ENCODE peak calls at places on chromosomes 12 and 14, in six cellular contexts. C is NCI-H526; F is T-cell; U is CD4-positive, alpha-beta T cell; N is stimulated activated CD8-positive, alpha-beta memory T cell treated with anti-CD3 and anti-CD28 coated beads, Interleukin-2, amount 100 ng/mL, for 1 hour; R is amygdala. Z is an unnamed sample.
A peak's percentile ranks its signal among the peaks of the same experiment; 100 is the strongest.

GRCh38 chr12:116324684-116325664 is 47.5 kb upstream of the MED13L start:
- DNase-seq in F (no peak), C (no peak), U (no peak), R (no peak), N (no peak), Z (no peak)

GRCh38 chr14:106691601-106692291 is 1165.4 kb downstream of the TMEM121 start:
- DNase-seq in N (no peak), R (no peak), F (peak; percentile 25), U (peak; percentile 48), C (peak; percentile 27), Z (no peak)

GRCh38 chr14:74257988-74258704 is 18.9 kb downstream of the VSX2 start:
- DNase-seq in F (no peak), N (no peak), U (no peak), C (peak; percentile 14), R (no peak), Z (peak; percentile 26)

GRCh38 chr14:51653096-51653814 is 1.5 kb downstream of the FRMD6 start:
- DNase-seq in N (no peak), R (no peak), C (peak; percentile 15), F (no peak), U (no peak), Z (peak; percentile 40)

GRCh38 chr12:79624378-79624777 is 66.4 kb downstream of the PAWR start:
- DNase-seq in C (no peak), R (no peak), N (no peak), U (no peak), F (no peak), Z (no peak)

GRCh38 chr12:46067062-46067461 is 76.7 kb upstream of the SCAF11 start:
- DNase-seq in N (no peak), F (no peak), U (no peak), R (no peak), C (no peak), Z (no peak)

GRCh38 chr12:13581031-13581430 is 384.5 kb downstream of the EMP1 start:
- DNase-seq in N (no peak), U (no peak), F (no peak), C (no peak), R (no peak), Z (no peak)

GRCh38 chr12:84637926-84638325 is 274.7 kb downstream of the SLC6A15 start:
- DNase-seq in N (no peak), F (no peak), U (no peak), C (no peak), R (no peak), Z (no peak)

GRCh38 chr14:95240859-95241813 is 78.6 kb downstream of the CLMN start:
- DNase-seq in R (no peak), N (no peak), F (no peak), U (no peak), C (peak; percentile 59), Z (no peak)

GRCh38 chr14:71403673-71404072 is 496.4 kb downstream of the PCNX1 start:
- DNase-seq in N (no peak), R (no peak), U (no peak), C (peak; percentile 12), F (no peak), Z (peak; percentile 44)

GRCh38 chr12:18946106-18946505 is 183.4 kb upstream of the PLEKHA5 start:
- DNase-seq in U (no peak), C (no peak), R (no peak), F (no peak), N (no peak), Z (no peak)

GRCh38 chr12:62919827-62920226 is 15.1 kb downstream of the PPM1H start:
- DNase-seq in U (no peak), N (no peak), C (no peak), R (no peak), F (no peak), Z (no peak)

GRCh38 chr14:68208218-68208617 is 388.6 kb downstream of the RAD51B start:
- DNase-seq in U (no peak), F (no peak), C (no peak), N (no peak), R (no peak), Z (no peak)

GRCh38 chr12:120669055-120669828 is 17.7 kb upstream of the MLEC start:
- DNase-seq in C (no peak), F (no peak), U (no peak), R (no peak), N (no peak), Z (peak; percentile 43)

GRCh38 chr12:41527529-41528116 is 339.5 kb downstream of the PDZRN4 start:
- DNase-seq in U (no peak), R (no peak), N (no peak), C (no peak), F (no peak), Z (no peak)

GRCh38 chr12:120631097-120631496 is 9.3 kb upstream of the CABP1 start:
- DNase-seq in F (no peak), C (no peak), R (no peak), U (no peak), N (no peak), Z (no peak)

GRCh38 chr14:104524726-104525125 is 54.8 kb upstream of the C14orf180 start:
- DNase-seq in C (no peak), F (no peak), N (no peak), U (no peak), R (no peak), Z (no peak)

GRCh38 chr14:67240168-67240932 is 885 bp upstream of the PALS1 start:
- DNase-seq in R (no peak), U (no peak), N (no peak), F (no peak), C (peak; percentile 54), Z (peak; percentile 30)

GRCh38 chr14:100025111-100025510 is 40.1 kb upstream of the EVL start:
- DNase-seq in F (no peak), C (no peak), N (no peak), U (no peak), R (no peak), Z (peak; percentile 89)

GRCh38 chr12:93061414-93062099 is 132.5 kb upstream of the EEA1 start:
- DNase-seq in N (no peak), R (peak; percentile 32), C (no peak), F (no peak), U (no peak), Z (no peak)

GRCh38 chr14:99185436-99186068 is 86.4 kb downstream of the BCL11B start:
- DNase-seq in R (no peak), F (no peak), U (no peak), C (no peak), N (no peak), Z (no peak)

GRCh38 chr14:68542346-68542745 is 250.5 kb downstream of the ZFP36L1 start:
- DNase-seq in R (no peak), U (no peak), F (no peak), C (no peak), N (no peak), Z (no peak)

GRCh38 chr14:35341454-35342159 is 49.4 kb downstream of the PSMA6 start:
- DNase-seq in C (peak; percentile 52), U (no peak), F (no peak), N (no peak), R (peak; percentile 93), Z (peak; percentile 75)

GRCh38 chr14:102008891-102009290 is 44.5 kb downstream of the DYNC1H1 start:
- DNase-seq in N (no peak), U (no peak), C (no peak), F (no peak), R (no peak), Z (no peak)

GRCh38 chr12:16189849-16190248 is 87.6 kb downstream of the SLC15A5 start:
- DNase-seq in U (no peak), R (no peak), F (no peak), C (peak; percentile 62), N (no peak), Z (peak; percentile 42)

GRCh38 chr12:31597066-31597465 is 6.1 kb upstream of the DENND5B start:
- DNase-seq in N (no peak), C (no peak), F (no peak), U (no peak), R (no peak), Z (no peak)

GRCh38 chr14:59739794-59740193 is 130.8 kb downstream of the RTN1 start:
- DNase-seq in F (no peak), N (no peak), U (no peak), R (no peak), C (no peak), Z (no peak)

GRCh38 chr12:124445121-124445718 is 122.2 kb downstream of the NCOR2 start:
- DNase-seq in C (peak; percentile 59), N (no peak), U (no peak), F (no peak), R (no peak), Z (peak; percentile 94)

GRCh38 chr14:36555998-36556743 is 26.2 kb downstream of the NKX2-8 start:
- DNase-seq in U (no peak), R (no peak), N (no peak), F (no peak), C (peak; percentile 33), Z (no peak)

GRCh38 chr12:26453246-26453645 is 257.9 kb downstream of the SSPN start:
- DNase-seq in U (no peak), F (no peak), N (no peak), C (no peak), R (no peak), Z (no peak)

GRCh38 chr14:69059658-69060648 is 80.9 kb upstream of the ACTN1 start:
- DNase-seq in C (no peak), N (no peak), U (no peak), R (no peak), F (no peak), Z (no peak)

GRCh38 chr12:96368233-96368632 is 32.0 kb downstream of the CDK17 start:
- DNase-seq in N (no peak), C (no peak), R (no peak), U (no peak), F (no peak), Z (peak; percentile 4)

GRCh38 chr12:91098942-91099341 is 12.4 kb downstream of the LUM start:
- DNase-seq in N (no peak), R (no peak), C (no peak), U (no peak), F (no peak), Z (peak; percentile 57)

GRCh38 chr14:76812093-76812421 is 625 bp downstream of the ANGEL1 start:
- DNase-seq in C (peak; percentile 43), R (no peak), N (no peak), U (no peak), F (no peak), Z (no peak)

GRCh38 chr12:105076098-105076497 is 8.2 kb downstream of the ALDH1L2 start:
- DNase-seq in R (no peak), N (no peak), U (no peak), F (no peak), C (no peak), Z (no peak)

GRCh38 chr12:121917950-121918678 is at the start of gene CFAP251:
- DNase-seq in F (peak; percentile 91), U (peak; percentile 87), N (peak; percentile 93), C (peak; percentile 96), R (peak; percentile 81), Z (peak; percentile 81)

GRCh38 chr12:78880078-78880477 is 15.5 kb downstream of the SYT1 start:
- DNase-seq in N (no peak), U (no peak), R (no peak), F (no peak), C (no peak), Z (no peak)

GRCh38 chr14:90853116-90853515 is 36.9 kb upstream of the TTC7B start:
- DNase-seq in N (no peak), F (no peak), U (no peak), C (no peak), R (no peak), Z (no peak)

GRCh38 chr14:95045255-95045701 is 112.1 kb downstream of the DICER1 start:
- DNase-seq in N (no peak), U (no peak), F (no peak), C (no peak), R (no peak), Z (no peak)

GRCh38 chr14:103724116-103724515 is 8.5 kb downstream of the ZFYVE21 start:
- DNase-seq in U (no peak), N (no peak), C (no peak), R (peak; percentile 15), F (no peak), Z (no peak)

Z was measured in SK-N-DZ.